ENCODE peak calls at places on chromosomes 5 and 9, in five cellular contexts. Z is H1, G is K562, B is HepG2, F is GM12878. A is an unnamed sample.

GRCh38 chr5:172144291-172144815 is 43.7 kb downstream of the STK10 start:
- DNase-seq in Z (no peak), G (peak), B (peak), F (no peak), A (no peak)

GRCh38 chr5:168647083-168647482 is 67.9 kb upstream of the PANK3 start:
- DNase-seq in Z (no peak), G (no peak), B (no peak), F (no peak), A (no peak)

GRCh38 chr5:149367972-149368645 is 10.3 kb downstream of the PCYOX1L start:
- DNase-seq in Z (no peak), G (no peak), B (no peak), F (no peak), A (no peak)

GRCh38 chr5:148343049-148343413 is 7.7 kb downstream of the SPINK9 start:
- DNase-seq in Z (no peak), G (peak), B (no peak), F (no peak), A (peak)

GRCh38 chr5:93385665-93386064 is 195.4 kb downstream of the NR2F1-AS1 start:
- DNase-seq in Z (no peak), G (no peak), B (no peak), F (no peak), A (no peak)

GRCh38 chr5:2802693-2803365 is 51.4 kb upstream of the IRX2 start:
- DNase-seq in Z (no peak), G (no peak), B (peak), F (no peak), A (no peak)

GRCh38 chr9:95729669-95730368 is 145.7 kb upstream of the ERCC6L2 start:
- DNase-seq in Z (no peak), G (no peak), B (no peak), F (no peak), A (no peak)

GRCh38 chr9:31520301-31521085 is 864.0 kb upstream of the ACO1 start:
- DNase-seq in Z (no peak), G (no peak), B (no peak), F (peak), A (no peak)

GRCh38 chr5:40681351-40682311 is 1.9 kb downstream of the PTGER4 start:
- DNase-seq in Z (peak), G (no peak), B (no peak), F (no peak), A (peak)

GRCh38 chr5:16345454-16345853 is 120.1 kb downstream of the ZNF622 start:
- DNase-seq in Z (no peak), G (no peak), B (no peak), F (no peak), A (peak)

GRCh38 chr5:64100203-64100602 is 65.4 kb upstream of the RNF180 start:
- DNase-seq in Z (no peak), G (no peak), B (no peak), F (no peak), A (no peak)

GRCh38 chr5:156096259-156096658 is 230.7 kb upstream of the SGCD start:
- DNase-seq in Z (no peak), G (no peak), B (no peak), F (no peak), A (no peak)

GRCh38 chr9:91567642-91568274 is 144.1 kb upstream of the NFIL3 start:
- DNase-seq in Z (no peak), G (no peak), B (no peak), F (no peak), A (no peak)

GRCh38 chr9:106862946-106863740 is at the start of gene ZNF462:
- DNase-seq in Z (peak), G (no peak), B (no peak), F (no peak), A (peak)

GRCh38 chr9:106866243-106866642 is 3.3 kb downstream of the ZNF462 start:
- DNase-seq in Z (no peak), G (no peak), B (no peak), F (peak), A (no peak)

GRCh38 chr9:106861585-106862114 is 1.3 kb upstream of the ZNF462 start:
- DNase-seq in Z (no peak), G (no peak), B (no peak), F (no peak), A (no peak)

GRCh38 chr9:106862115-106862945 is 636 bp upstream of the ZNF462 start:
- DNase-seq in Z (peak), G (no peak), B (no peak), F (no peak), A (peak)

GRCh38 chr9:106864533-106865143 is 1.7 kb downstream of the ZNF462 start:
- DNase-seq in Z (no peak), G (no peak), B (no peak), F (no peak), A (no peak)
- H3K4me3 ChIP-seq in Z (peak), G (no peak), B (no peak), F (no peak), A (peak)

GRCh38 chr9:71094708-71095251 is 26.6 kb downstream of the TRPM3 start:
- DNase-seq in Z (no peak), G (no peak), B (peak), F (no peak), A (no peak)

GRCh38 chr9:71098801-71099200 is 22.6 kb downstream of the TRPM3 start:
- DNase-seq in Z (no peak), G (no peak), B (no peak), F (no peak), A (no peak)

GRCh38 chr9:71097696-71098095 is 23.7 kb downstream of the TRPM3 start:
- DNase-seq in Z (no peak), G (no peak), B (no peak), F (no peak), A (no peak)

DNA sequence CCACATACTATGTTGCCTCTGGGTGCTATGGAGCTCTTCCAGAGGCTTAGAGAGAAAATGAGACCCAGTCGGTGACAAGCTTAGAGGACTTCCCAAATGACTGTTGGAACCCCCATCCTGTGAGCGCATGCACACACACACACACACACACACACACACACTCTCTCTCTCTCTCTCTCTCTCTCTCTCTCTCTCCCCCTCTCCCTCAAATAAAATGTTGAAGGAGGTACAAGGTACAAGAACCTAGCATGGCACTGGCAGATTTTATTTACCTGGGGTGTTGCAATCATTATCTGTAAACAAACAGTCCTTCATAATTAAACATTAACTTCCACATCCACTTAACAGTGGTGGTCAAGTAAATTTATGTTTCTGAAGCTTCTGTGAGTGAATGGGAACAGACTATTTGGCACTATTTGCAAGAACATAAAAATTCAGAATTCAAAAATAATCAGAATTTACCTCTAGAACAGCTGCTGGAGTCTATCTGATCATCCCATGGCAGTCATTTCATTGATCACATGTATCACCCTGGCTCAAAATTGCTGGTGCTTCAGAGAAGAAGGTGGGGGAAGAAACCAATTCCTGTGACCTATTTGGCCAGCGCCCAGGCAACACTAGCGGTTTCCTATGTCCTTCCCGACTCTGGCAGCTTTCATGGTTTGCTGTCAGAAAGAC is 24.9 kb downstream of the TRPM3 start:
- DNase-seq in Z (no peak), G (no peak), B (peak), F (no peak), A (no peak)
- TF ChIP-seq CREB1 in Z (no peak), G (no peak), B (peak), F (no peak), A (no peak)

GRCh38 chr5:11903614-11904269 is 504 bp downstream of the CTNND2 start:
- DNase-seq in Z (peak), G (no peak), B (no peak), F (no peak), A (peak)

GRCh38 chr5:11903121-11903613 is 1.1 kb downstream of the CTNND2 start:
- DNase-seq in Z (no peak), G (no peak), B (no peak), F (no peak), A (peak)

GRCh38 chr5:11905209-11905608 is 963 bp upstream of the CTNND2 start:
- DNase-seq in Z (no peak), G (no peak), B (no peak), F (no peak), A (peak)

GRCh38 chr5:11904270-11904906 is at the start of gene CTNND2:
- DNase-seq in Z (peak), G (no peak), B (no peak), F (no peak), A (peak)

GRCh38 chr5:11902304-11902703 is 1.9 kb downstream of the CTNND2 start:
- DNase-seq in Z (no peak), G (no peak), B (no peak), F (no peak), A (no peak)
- H3K4me3 ChIP-seq in Z (peak), G (no peak), B (no peak), F (no peak), A (peak)

GRCh38 chr9:133762488-133763271 is 24.5 kb upstream of the SARDH start:
- DNase-seq in Z (peak), G (no peak), B (no peak), F (no peak), A (no peak)
- TF ChIP-seq CREB1 in Z (no peak), G (no peak), B (no peak), F (no peak), A (no peak)